ENCODE peak calls at places on chromosomes 5 and 9, in seven cellular contexts. One of them, this sample, is unnamed.

GRCh38 chr9:101674165-101674564 is 64.3 kb downstream of the GRIN3A start:
- DNase-seq in T47D: no peak
- DNase-seq in stimulated activated CD4-positive, alpha-beta T cell treated with anti-CD3 and anti-CD28 coated beads, Interleukin-12 subunit alpha, Interleukin-12 subunit beta, amount 100 ng/mL, for 4 hours: no peak
- DNase-seq in skeletal muscle cell: no peak
- DNase-seq in cardiac septum: no peak
- DNase-seq in AG10803: no peak
- DNase-seq in astrocyte of the spinal cord: no peak
- DNase-seq in this sample: no peak

GRCh38 chr5:181207214-181207959 is 2.4 kb upstream of the TRIM7 start:
- DNase-seq in T47D: no peak
- DNase-seq in stimulated activated CD4-positive, alpha-beta T cell treated with anti-CD3 and anti-CD28 coated beads, Interleukin-12 subunit alpha, Interleukin-12 subunit beta, amount 100 ng/mL, for 4 hours: peak
- DNase-seq in skeletal muscle cell: peak
- DNase-seq in cardiac septum: no peak
- DNase-seq in AG10803: peak
- DNase-seq in astrocyte of the spinal cord: peak
- DNase-seq in this sample: no peak

GRCh38 chr9:91795500-91796241 is 154.4 kb downstream of the ROR2 start:
- DNase-seq in T47D: no peak
- DNase-seq in stimulated activated CD4-positive, alpha-beta T cell treated with anti-CD3 and anti-CD28 coated beads, Interleukin-12 subunit alpha, Interleukin-12 subunit beta, amount 100 ng/mL, for 4 hours: no peak
- DNase-seq in skeletal muscle cell: no peak
- DNase-seq in cardiac septum: no peak
- DNase-seq in AG10803: no peak
- DNase-seq in astrocyte of the spinal cord: no peak
- DNase-seq in this sample: no peak

GRCh38 chr5:76386360-76386759 is 16.7 kb upstream of the IQGAP2 start:
- DNase-seq in T47D: no peak
- DNase-seq in stimulated activated CD4-positive, alpha-beta T cell treated with anti-CD3 and anti-CD28 coated beads, Interleukin-12 subunit alpha, Interleukin-12 subunit beta, amount 100 ng/mL, for 4 hours: no peak
- DNase-seq in skeletal muscle cell: no peak
- DNase-seq in cardiac septum: no peak
- DNase-seq in AG10803: no peak
- DNase-seq in astrocyte of the spinal cord: no peak
- DNase-seq in this sample: no peak

GRCh38 chr9:117019242-117019641 is 332.1 kb downstream of the TRIM32 start:
- DNase-seq in T47D: no peak
- DNase-seq in stimulated activated CD4-positive, alpha-beta T cell treated with anti-CD3 and anti-CD28 coated beads, Interleukin-12 subunit alpha, Interleukin-12 subunit beta, amount 100 ng/mL, for 4 hours: no peak
- DNase-seq in skeletal muscle cell: no peak
- DNase-seq in cardiac septum: no peak
- DNase-seq in AG10803: no peak
- DNase-seq in astrocyte of the spinal cord: no peak
- DNase-seq in this sample: no peak

GRCh38 chr5:169602535-169602934 is 19.0 kb downstream of the SPDL1 start:
- DNase-seq in T47D: no peak
- DNase-seq in stimulated activated CD4-positive, alpha-beta T cell treated with anti-CD3 and anti-CD28 coated beads, Interleukin-12 subunit alpha, Interleukin-12 subunit beta, amount 100 ng/mL, for 4 hours: no peak
- DNase-seq in skeletal muscle cell: no peak
- DNase-seq in cardiac septum: no peak
- DNase-seq in AG10803: peak
- DNase-seq in astrocyte of the spinal cord: peak
- DNase-seq in this sample: no peak

GRCh38 chr9:38205279-38205678 is 136.3 kb upstream of the SHB start:
- DNase-seq in T47D: no peak
- DNase-seq in stimulated activated CD4-positive, alpha-beta T cell treated with anti-CD3 and anti-CD28 coated beads, Interleukin-12 subunit alpha, Interleukin-12 subunit beta, amount 100 ng/mL, for 4 hours: no peak
- DNase-seq in skeletal muscle cell: no peak
- DNase-seq in cardiac septum: no peak
- DNase-seq in AG10803: no peak
- DNase-seq in astrocyte of the spinal cord: no peak
- DNase-seq in this sample: no peak

GRCh38 chr5:108728566-108729305 is 19.0 kb upstream of the FER start:
- DNase-seq in T47D: no peak
- DNase-seq in stimulated activated CD4-positive, alpha-beta T cell treated with anti-CD3 and anti-CD28 coated beads, Interleukin-12 subunit alpha, Interleukin-12 subunit beta, amount 100 ng/mL, for 4 hours: peak
- DNase-seq in skeletal muscle cell: no peak
- DNase-seq in cardiac septum: no peak
- DNase-seq in AG10803: no peak
- DNase-seq in astrocyte of the spinal cord: no peak
- DNase-seq in this sample: no peak